ENCODE peak calls at places on chromosomes 7 and 10, in eight cellular contexts. J is colonic mucosa; T is AG08395; D is activated CD8-positive, alpha-beta memory T cell treated with anti-CD3 and anti-CD28 coated beads, Interleukin-2, amount 50 U/mL, for 48 hours; A is Right ventricle myocardium inferior; N is WTC11; R is NCI-H1092; Y is stimulated activated CD4-positive, alpha-beta T cell treated with anti-CD3 and anti-CD28 coated beads, Interleukin-1b, Interleukin-23, amount 100 ng/mL, for 4 hours. H is an unnamed sample.

GRCh38 chr7:47193003-47193402 is 388.9 kb downstream of the TNS3 start:
- DNase-seq in J (peak; percentile 66), D (no peak), Y (no peak), N (no peak), R (no peak), T (no peak), A (no peak), H (peak; percentile 60)

GRCh38 chr7:83161186-83161585 is 1.5 kb downstream of the PCLO start:
- DNase-seq in R (no peak), T (no peak), A (no peak), J (no peak), N (no peak), D (no peak), Y (no peak), H (no peak)

GRCh38 chr7:76201732-76202665 is at the start of gene SRRM3:
- DNase-seq in N (peak; percentile 91), R (peak; percentile 67), J (peak; percentile 74), A (peak; percentile 85), D (peak; percentile 95), T (peak; percentile 85), Y (peak; percentile 76), H (peak; percentile 79)

GRCh38 chr10:102068216-102068615 is 3.1 kb downstream of the HPS6 start:
- DNase-seq in T (no peak), J (peak; percentile 44), Y (no peak), A (no peak), N (no peak), D (no peak), R (peak; percentile 26), H (no peak)

GRCh38 chr7:5523052-5523711 is 99.5 kb upstream of the TNRC18 start:
- DNase-seq in R (no peak), T (no peak), J (no peak), D (peak; percentile 82), Y (no peak), N (no peak), A (peak; percentile 62), H (no peak)

GRCh38 chr7:50359995-50360925 is 55.7 kb downstream of the IKZF1 start:
- DNase-seq in T (no peak), N (no peak), J (no peak), D (peak; percentile 86), A (no peak), Y (peak; percentile 73), R (no peak), H (no peak)

GRCh38 chr7:70698219-70698832 is 433.6 kb upstream of the GALNT17 start:
- DNase-seq in R (peak; percentile 70), N (no peak), Y (no peak), T (peak; percentile 71), D (no peak), A (no peak), J (peak; percentile 50), H (no peak)

GRCh38 chr7:115672024-115672423 is 358.5 kb downstream of the TFEC start:
- DNase-seq in Y (no peak), N (no peak), D (no peak), A (no peak), J (no peak), R (no peak), T (no peak), H (no peak)

GRCh38 chr10:35503548-35503947 is 101.6 kb upstream of the GJD4 start:
- DNase-seq in J (no peak), T (no peak), A (no peak), N (no peak), D (no peak), R (no peak), Y (no peak), H (no peak)

GRCh38 chr10:19815478-19816419 is 483 bp upstream of the PLXDC2 start:
- DNase-seq in R (no peak), T (no peak), D (no peak), J (peak; percentile 77), Y (no peak), N (peak; percentile 86), A (peak; percentile 87), H (peak; percentile 78)

GRCh38 chr7:141287936-141288335 is 214.1 kb downstream of the TMEM178B start:
- DNase-seq in Y (no peak), A (no peak), R (no peak), N (no peak), J (no peak), T (no peak), D (no peak), H (no peak)

GRCh38 chr7:23315366-23315765 is 16.2 kb downstream of the MALSU1 start:
- DNase-seq in D (no peak), A (no peak), T (no peak), N (no peak), R (no peak), Y (no peak), J (no peak), H (no peak)

GRCh38 chr7:118938845-118939244 is 714.3 kb downstream of the ANKRD7 start:
- DNase-seq in R (no peak), T (no peak), Y (no peak), A (no peak), J (no peak), D (no peak), N (no peak), H (no peak)

GRCh38 chr7:151172273-151173141 is 5.0 kb upstream of the GBX1 start:
- DNase-seq in Y (peak; percentile 75), A (peak; percentile 94), D (peak; percentile 96), N (peak; percentile 78), R (no peak), T (peak; percentile 91), J (peak; percentile 72), H (peak; percentile 77)

GRCh38 chr7:96727534-96728088 is 18.0 kb upstream of the SEM1 start:
- DNase-seq in Y (no peak), T (no peak), N (no peak), D (no peak), J (no peak), A (no peak), R (no peak), H (no peak)

GRCh38 chr10:88743999-88744398 is 15.8 kb upstream of the LIPN start:
- DNase-seq in D (no peak), J (peak; percentile 28), R (no peak), N (peak; percentile 36), A (no peak), Y (no peak), T (no peak), H (peak; percentile 25)

GRCh38 chr10:77333610-77334340 is 303.8 kb downstream of the KCNMA1 start:
- DNase-seq in A (no peak), N (no peak), R (peak; percentile 49), D (no peak), T (no peak), Y (no peak), J (peak; percentile 43), H (no peak)

GRCh38 chr10:70568781-70569495 is 33.6 kb downstream of the PRF1 start:
- DNase-seq in D (no peak), J (no peak), Y (no peak), A (no peak), R (no peak), T (no peak), N (no peak), H (no peak)

GRCh38 chr7:94087664-94088352 is 83.7 kb upstream of the BET1 start:
- DNase-seq in T (peak; percentile 81), A (no peak), J (peak; percentile 32), Y (peak; percentile 34), N (peak; percentile 51), R (peak; percentile 46), D (no peak), H (no peak)

GRCh38 chr10:96714856-96715255 is 5.5 kb downstream of the PIK3AP1 start:
- DNase-seq in R (no peak), T (no peak), A (no peak), N (no peak), D (no peak), Y (no peak), J (no peak), H (no peak)

GRCh38 chr7:1967512-1968396 is 265.0 kb downstream of the MAD1L1 start:
- DNase-seq in R (no peak), N (no peak), J (no peak), D (no peak), T (no peak), A (peak; percentile 41), Y (no peak), H (no peak)

GRCh38 chr10:105473170-105473569 is 832.1 kb downstream of the SORCS3 start:
- DNase-seq in J (no peak), A (no peak), T (no peak), R (no peak), D (no peak), N (no peak), Y (no peak), H (no peak)

GRCh38 chr10:12846718-12847117 is 154.8 kb downstream of the CCDC3 start:
- DNase-seq in R (no peak), J (peak; percentile 16), Y (no peak), D (no peak), A (no peak), T (no peak), N (no peak), H (no peak)

GRCh38 chr10:121788115-121788514 is 139.7 kb downstream of the ATE1 start:
- DNase-seq in N (no peak), A (no peak), R (no peak), J (no peak), T (no peak), D (no peak), Y (no peak), H (no peak)

GRCh38 chr7:152747224-152747623 is 12.3 kb upstream of the ACTR3B start:
- DNase-seq in Y (no peak), T (no peak), N (no peak), J (no peak), A (no peak), R (no peak), D (no peak), H (no peak)

GRCh38 chr7:130489140-130489967 is 2.5 kb upstream of the MEST start:
- DNase-seq in Y (no peak), D (no peak), A (no peak), R (no peak), T (no peak), J (no peak), N (no peak), H (no peak)

GRCh38 chr10:114281006-114281405 is 42.0 kb downstream of the VWA2 start:
- DNase-seq in J (no peak), D (no peak), N (no peak), Y (no peak), A (no peak), T (no peak), R (no peak), H (no peak)

GRCh38 chr10:16491933-16492332 is 29.7 kb downstream of the C1QL3 start:
- DNase-seq in J (no peak), N (no peak), Y (no peak), R (no peak), A (no peak), D (no peak), T (no peak), H (no peak)

GRCh38 chr10:133117036-133117687 is 29.4 kb downstream of the ADGRA1 start:
- DNase-seq in A (no peak), T (no peak), R (no peak), N (no peak), J (no peak), Y (no peak), D (no peak), H (no peak)

GRCh38 chr10:94583164-94583563 is 37.6 kb downstream of the HELLS start:
- DNase-seq in D (no peak), T (no peak), J (no peak), Y (no peak), R (no peak), A (no peak), N (no peak), H (no peak)

GRCh38 chr10:25555865-25556264 is 378.2 kb upstream of the MYO3A start:
- DNase-seq in D (no peak), A (no peak), T (no peak), J (no peak), R (no peak), N (no peak), Y (no peak), H (no peak)

GRCh38 chr7:126368-126767 is 66.0 kb upstream of the FAM20C start:
- DNase-seq in N (no peak), R (no peak), Y (no peak), D (no peak), J (no peak), T (no peak), A (no peak), H (no peak)

GRCh38 chr10:28711079-28711478 is 33.8 kb downstream of the BAMBI start:
- DNase-seq in T (no peak), R (no peak), A (no peak), J (no peak), Y (no peak), N (no peak), D (no peak), H (no peak)

GRCh38 chr7:41911792-41912191 is 208.9 kb upstream of the INHBA start:
- DNase-seq in N (no peak), J (no peak), A (no peak), T (peak; percentile 43), Y (no peak), D (no peak), R (no peak), H (no peak)